ENCODE peak calls at places on chromosomes 7 and 10, in six cellular contexts. O is GM23338, U is WTC11, F is HepG2, H is K562, V is GM12878. L is an unnamed sample.

GRCh38 chr10:99700649-99701048 is 31.3 kb downstream of the COX15 start:
- DNase-seq in O (no peak), U (no peak), F (no peak), H (no peak), V (no peak), L (no peak)

GRCh38 chr10:123766761-123767160 is 100.6 kb downstream of the GPR26 start:
- DNase-seq in O (no peak), U (no peak), F (no peak), H (no peak), V (no peak), L (no peak)

GRCh38 chr7:33916357-33917081 is 11.2 kb downstream of the BMPER start:
- DNase-seq in O (no peak), U (no peak), F (no peak), H (no peak), V (no peak), L (no peak)

GRCh38 chr10:81838950-81839349 is 36.0 kb upstream of the NRG3 start:
- DNase-seq in O (peak), U (peak), F (no peak), H (no peak), V (no peak), L (no peak)

GRCh38 chr7:138549082-138549481 is 89.0 kb downstream of the TRIM24 start:
- DNase-seq in O (no peak), U (no peak), F (no peak), H (no peak), V (no peak), L (no peak)

GRCh38 chr10:132298038-132298935 is 9.5 kb downstream of the STK32C start:
- DNase-seq in O (no peak), U (no peak), F (no peak), H (no peak), V (no peak), L (no peak)

GRCh38 chr7:5237286-5237685 is 45.5 kb upstream of the SLC29A4 start:
- DNase-seq in O (no peak), U (no peak), F (no peak), H (no peak), V (no peak), L (no peak)

GRCh38 chr10:15411035-15411434 is 39.9 kb upstream of the FAM171A1 start:
- DNase-seq in O (no peak), U (no peak), F (no peak), H (no peak), V (no peak), L (no peak)

GRCh38 chr10:70096705-70097420 is 35.8 kb downstream of the AIFM2 start:
- DNase-seq in O (no peak), U (no peak), F (no peak), H (peak), V (no peak), L (no peak)

GRCh38 chr10:5981529-5981928 is 4.2 kb upstream of the IL15RA start:
- DNase-seq in O (no peak), U (no peak), F (no peak), H (peak), V (no peak), L (no peak)

GRCh38 chr10:70433581-70434280 is 7.8 kb downstream of the NODAL start:
- DNase-seq in O (no peak), U (no peak), F (no peak), H (no peak), V (no peak), L (no peak)

DNA sequence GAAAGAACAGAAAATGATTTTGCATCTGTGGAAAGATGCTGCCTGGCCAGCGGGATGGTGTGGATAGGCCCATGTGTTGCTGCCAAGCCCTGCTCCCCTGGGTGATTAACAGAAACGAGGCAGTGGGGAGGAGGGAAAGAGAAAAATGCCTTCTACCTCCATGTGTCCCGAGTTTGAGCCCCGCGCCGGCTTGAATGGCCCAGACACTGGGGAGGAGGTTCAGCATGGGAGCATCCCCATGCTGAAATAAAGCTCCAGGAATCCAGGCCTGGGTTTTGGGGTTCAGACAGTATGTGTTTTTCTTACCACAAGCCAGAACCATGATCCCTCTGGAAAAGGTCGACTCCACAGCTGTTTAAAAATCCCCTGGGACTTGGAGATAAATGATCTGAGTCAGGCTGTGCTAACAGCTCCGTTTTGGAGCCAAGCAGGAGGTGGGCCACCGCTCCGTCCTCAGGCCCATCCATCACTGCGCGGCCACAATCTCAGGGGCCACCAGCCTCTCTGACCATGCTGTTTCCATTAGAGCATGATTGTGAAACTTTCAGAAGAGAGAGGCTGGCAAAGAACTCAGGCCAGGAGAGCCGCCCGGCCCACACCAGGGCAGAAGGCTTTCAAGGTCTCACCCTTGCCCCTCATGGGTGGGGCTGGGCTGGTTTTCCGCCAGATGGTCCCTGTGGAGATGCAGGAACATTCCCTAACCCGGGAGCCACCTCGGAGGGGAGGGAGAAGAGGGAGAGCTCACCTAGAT is 299.7 kb downstream of the ZEB1 start:
- DNase-seq in O (no peak), U (no peak), F (no peak), H (no peak), V (no peak), L (no peak)
- TF ChIP-seq CREB1 in O (no peak), U (no peak), F (no peak), H (no peak), V (no peak), L (no peak)

DNA sequence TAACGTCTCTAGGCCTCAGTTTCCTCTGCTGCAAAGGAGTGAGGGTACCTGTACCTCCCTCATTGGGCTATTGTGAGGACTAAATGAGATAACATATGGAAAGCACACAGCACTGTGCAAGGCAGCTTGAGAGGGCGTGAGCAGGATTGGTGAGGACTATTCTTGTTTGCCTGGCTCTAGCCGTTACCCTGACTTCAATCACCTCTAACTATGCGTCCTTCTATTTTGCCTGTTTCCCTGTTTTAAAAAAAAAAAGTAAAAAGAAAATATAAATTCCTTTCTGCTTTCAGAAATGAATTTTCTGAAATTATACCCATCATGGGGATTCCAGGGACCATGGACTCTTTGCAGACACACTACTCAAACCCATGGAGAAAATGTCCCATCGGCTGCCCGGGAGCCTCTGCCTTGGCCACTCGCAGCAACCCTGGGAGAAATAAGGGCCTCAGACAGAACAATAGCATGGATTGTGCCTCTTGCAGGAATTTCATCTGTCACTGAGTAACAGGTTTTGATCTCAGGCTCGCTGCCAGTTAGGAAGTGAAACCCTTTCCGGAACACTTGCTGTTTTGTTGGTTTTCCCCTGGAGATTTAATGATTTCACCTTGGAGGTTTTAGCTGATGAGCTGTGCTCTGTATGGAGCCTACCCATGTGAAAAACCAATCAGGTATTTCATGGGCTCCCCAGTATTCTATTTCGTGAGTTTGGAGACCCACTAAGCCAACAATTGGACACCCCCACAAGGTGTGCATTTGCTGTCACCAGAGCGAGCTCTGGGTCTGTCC is 55.6 kb downstream of the STEAP1B start:
- DNase-seq in O (no peak), U (no peak), F (peak), H (no peak), V (no peak), L (no peak)
- TF ChIP-seq CREB1 in O (no peak), U (no peak), F (no peak), H (no peak), V (no peak), L (no peak)

DNA sequence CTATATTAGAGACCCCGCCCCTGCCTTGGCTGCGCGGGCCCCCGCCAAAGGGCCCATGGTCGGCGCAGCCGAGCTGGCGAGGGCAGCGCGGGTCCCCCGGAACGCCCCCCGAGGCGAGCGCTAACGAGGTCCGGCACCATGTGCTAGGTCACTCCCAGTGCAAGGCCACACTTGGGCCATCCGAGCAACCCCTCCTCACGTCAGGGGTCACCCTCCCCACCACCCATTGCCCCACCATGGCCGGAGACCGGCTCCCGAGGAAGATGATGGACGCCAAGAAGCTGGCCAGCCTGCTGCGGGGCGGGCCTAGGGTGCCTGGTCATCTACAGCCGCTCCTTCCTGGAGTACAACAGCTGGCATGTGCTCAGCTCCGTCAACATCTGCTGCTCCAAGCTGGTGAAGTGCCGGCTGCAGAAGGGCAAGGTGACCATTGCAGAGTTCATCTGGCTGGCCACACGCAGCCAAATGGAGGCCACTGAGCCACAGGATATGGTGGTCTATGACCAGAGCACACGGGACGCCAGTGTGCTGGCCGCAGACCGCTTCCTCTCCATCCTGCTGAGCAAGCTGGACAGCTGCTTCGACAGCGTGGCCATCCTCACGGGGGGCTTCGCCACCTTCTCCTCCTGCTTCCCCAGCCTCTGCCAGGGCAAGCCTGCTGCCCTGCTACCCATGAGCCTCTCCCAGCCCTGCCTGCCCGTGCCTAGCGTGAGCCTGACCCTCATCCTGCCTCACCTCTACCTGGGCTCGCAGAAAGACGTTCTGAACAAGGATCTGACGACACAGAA is 12.4 kb upstream of the SEC24C start:
- DNase-seq in O (no peak), U (no peak), F (no peak), H (no peak), V (no peak), L (no peak)
- TF ChIP-seq CREB1 in O (no peak), U (no peak), F (no peak), H (no peak), V (no peak), L (no peak)

GRCh38 chr10:7986851-7987250 is 67.6 kb upstream of the GATA3 start:
- DNase-seq in O (no peak), U (no peak), F (no peak), H (no peak), V (no peak), L (no peak)
- TF ChIP-seq CREB1 in O (no peak), U (no peak), F (no peak), H (no peak), V (no peak), L (no peak)